ENCODE peak calls at places on chromosomes 13 and 19, in eight cellular contexts. One of them, this sample, is unnamed.

GRCh38 chr13:99275093-99275469 is 16.9 kb upstream of the GPR18 start:
- DNase-seq in ovary: no peak
- DNase-seq in stomach: no peak
- DNase-seq in colonic mucosa: no peak
- DNase-seq in fibroblast of lung: peak
- DNase-seq in psoas muscle: no peak
- DNase-seq in GM12878: no peak
- DNase-seq in ascending aorta: no peak
- DNase-seq in this sample: peak

GRCh38 chr13:77028202-77028601 is 1.2 kb upstream of the FBXL3 start:
- DNase-seq in ovary: peak
- DNase-seq in stomach: no peak
- DNase-seq in colonic mucosa: no peak
- DNase-seq in fibroblast of lung: peak
- DNase-seq in psoas muscle: no peak
- DNase-seq in GM12878: no peak
- DNase-seq in ascending aorta: peak
- DNase-seq in this sample: no peak

GRCh38 chr19:40807147-40808020 is 8.4 kb downstream of the EGLN2 start:
- DNase-seq in ovary: no peak
- DNase-seq in stomach: no peak
- DNase-seq in colonic mucosa: peak
- DNase-seq in fibroblast of lung: no peak
- DNase-seq in psoas muscle: no peak
- DNase-seq in GM12878: no peak
- DNase-seq in ascending aorta: no peak
- DNase-seq in this sample: peak

GRCh38 chr13:113220877-113221276 is 11.5 kb downstream of the CUL4A start:
- DNase-seq in ovary: no peak
- DNase-seq in stomach: no peak
- DNase-seq in colonic mucosa: no peak
- DNase-seq in fibroblast of lung: peak
- DNase-seq in psoas muscle: no peak
- DNase-seq in GM12878: no peak
- DNase-seq in ascending aorta: no peak
- DNase-seq in this sample: no peak

GRCh38 chr19:33310606-33311325 is 8.4 kb upstream of the CEBPA start:
- DNase-seq in ovary: no peak
- DNase-seq in stomach: peak
- DNase-seq in colonic mucosa: peak
- DNase-seq in fibroblast of lung: no peak
- DNase-seq in psoas muscle: no peak
- DNase-seq in GM12878: no peak
- DNase-seq in ascending aorta: no peak
- DNase-seq in this sample: no peak

GRCh38 chr13:58955546-58956385 is 1208.0 kb downstream of the DIAPH3 start:
- DNase-seq in ovary: no peak
- DNase-seq in stomach: no peak
- DNase-seq in colonic mucosa: no peak
- DNase-seq in fibroblast of lung: no peak
- DNase-seq in psoas muscle: no peak
- DNase-seq in GM12878: peak
- DNase-seq in ascending aorta: no peak
- DNase-seq in this sample: no peak

GRCh38 chr19:40284501-40285352 is at the start of gene AKT2:
- DNase-seq in ovary: peak
- DNase-seq in stomach: no peak
- DNase-seq in colonic mucosa: no peak
- DNase-seq in fibroblast of lung: peak
- DNase-seq in psoas muscle: peak
- DNase-seq in GM12878: peak
- DNase-seq in ascending aorta: no peak
- DNase-seq in this sample: no peak

GRCh38 chr19:1774999-1775772 is 21.9 kb downstream of the ONECUT3 start:
- DNase-seq in ovary: no peak
- DNase-seq in stomach: no peak
- DNase-seq in colonic mucosa: no peak
- DNase-seq in fibroblast of lung: no peak
- DNase-seq in psoas muscle: no peak
- DNase-seq in GM12878: no peak
- DNase-seq in ascending aorta: no peak
- DNase-seq in this sample: no peak

GRCh38 chr13:66405908-66406802 is 824.0 kb downstream of the PCDH9 start:
- DNase-seq in ovary: no peak
- DNase-seq in stomach: no peak
- DNase-seq in colonic mucosa: no peak
- DNase-seq in fibroblast of lung: peak
- DNase-seq in psoas muscle: no peak
- DNase-seq in GM12878: no peak
- DNase-seq in ascending aorta: no peak
- DNase-seq in this sample: peak

GRCh38 chr13:35144496-35144895 is 202.4 kb downstream of the NBEA start:
- DNase-seq in ovary: no peak
- DNase-seq in stomach: no peak
- DNase-seq in colonic mucosa: no peak
- DNase-seq in fibroblast of lung: peak
- DNase-seq in psoas muscle: no peak
- DNase-seq in GM12878: no peak
- DNase-seq in ascending aorta: no peak
- DNase-seq in this sample: peak

GRCh38 chr19:35404879-35405622 is 34.2 kb downstream of the GPR42 start:
- DNase-seq in ovary: no peak
- DNase-seq in stomach: peak
- DNase-seq in colonic mucosa: no peak
- DNase-seq in fibroblast of lung: peak
- DNase-seq in psoas muscle: peak
- DNase-seq in GM12878: peak
- DNase-seq in ascending aorta: no peak
- DNase-seq in this sample: peak

GRCh38 chr19:32123355-32123940 is 222.0 kb upstream of the ZNF507 start:
- DNase-seq in ovary: no peak
- DNase-seq in stomach: no peak
- DNase-seq in colonic mucosa: no peak
- DNase-seq in fibroblast of lung: no peak
- DNase-seq in psoas muscle: no peak
- DNase-seq in GM12878: no peak
- DNase-seq in ascending aorta: no peak
- DNase-seq in this sample: no peak

GRCh38 chr13:106100261-106100919 is 435.1 kb downstream of the EFNB2 start:
- DNase-seq in ovary: no peak
- DNase-seq in stomach: peak
- DNase-seq in colonic mucosa: peak
- DNase-seq in fibroblast of lung: no peak
- DNase-seq in psoas muscle: no peak
- DNase-seq in GM12878: no peak
- DNase-seq in ascending aorta: no peak
- DNase-seq in this sample: peak

GRCh38 chr19:21750586-21751128 is 16.7 kb downstream of the ZNF100 start:
- DNase-seq in ovary: peak
- DNase-seq in stomach: no peak
- DNase-seq in colonic mucosa: no peak
- DNase-seq in fibroblast of lung: no peak
- DNase-seq in psoas muscle: no peak
- DNase-seq in GM12878: no peak
- DNase-seq in ascending aorta: no peak
- DNase-seq in this sample: no peak

GRCh38 chr19:56217039-56217949 is 15.2 kb downstream of the ZSCAN5C start:
- DNase-seq in ovary: no peak
- DNase-seq in stomach: no peak
- DNase-seq in colonic mucosa: no peak
- DNase-seq in fibroblast of lung: peak
- DNase-seq in psoas muscle: no peak
- DNase-seq in GM12878: no peak
- DNase-seq in ascending aorta: no peak
- DNase-seq in this sample: no peak

GRCh38 chr13:113754691-113755090 is 4.3 kb upstream of the TMEM255B start:
- DNase-seq in ovary: no peak
- DNase-seq in stomach: no peak
- DNase-seq in colonic mucosa: no peak
- DNase-seq in fibroblast of lung: no peak
- DNase-seq in psoas muscle: no peak
- DNase-seq in GM12878: no peak
- DNase-seq in ascending aorta: no peak
- DNase-seq in this sample: no peak

GRCh38 chr13:28716511-28716910 is 2.3 kb downstream of the SLC46A3 start:
- DNase-seq in ovary: peak
- DNase-seq in stomach: no peak
- DNase-seq in colonic mucosa: peak
- DNase-seq in fibroblast of lung: peak
- DNase-seq in psoas muscle: peak
- DNase-seq in GM12878: no peak
- DNase-seq in ascending aorta: peak
- DNase-seq in this sample: peak
- TF ChIP-seq CTCF in ovary: no peak
- TF ChIP-seq CTCF in stomach: no peak
- TF ChIP-seq CTCF in colonic mucosa: no peak
- TF ChIP-seq CTCF in fibroblast of lung: no peak
- TF ChIP-seq CTCF in psoas muscle: no peak
- TF ChIP-seq CTCF in GM12878: no peak
- TF ChIP-seq CTCF in ascending aorta: no peak
- TF ChIP-seq CTCF in this sample: no peak

GRCh38 chr19:54448037-54448773 is 794 bp upstream of the LENG8 start:
- DNase-seq in ovary: peak
- DNase-seq in stomach: no peak
- DNase-seq in colonic mucosa: peak
- DNase-seq in fibroblast of lung: peak
- DNase-seq in psoas muscle: peak
- DNase-seq in GM12878: no peak
- DNase-seq in ascending aorta: peak
- DNase-seq in this sample: peak
- TF ChIP-seq CTCF in ovary: no peak
- TF ChIP-seq CTCF in stomach: no peak
- TF ChIP-seq CTCF in colonic mucosa: no peak
- TF ChIP-seq CTCF in fibroblast of lung: no peak
- TF ChIP-seq CTCF in psoas muscle: no peak
- TF ChIP-seq CTCF in GM12878: no peak
- TF ChIP-seq CTCF in ascending aorta: no peak
- TF ChIP-seq CTCF in this sample: no peak

GRCh38 chr13:28657784-28658538 is 969 bp upstream of the POMP start:
- DNase-seq in ovary: no peak
- DNase-seq in stomach: no peak
- DNase-seq in colonic mucosa: no peak
- DNase-seq in fibroblast of lung: peak
- DNase-seq in psoas muscle: no peak
- DNase-seq in GM12878: peak
- DNase-seq in ascending aorta: no peak
- DNase-seq in this sample: no peak
- TF ChIP-seq CTCF in ovary: no peak
- TF ChIP-seq CTCF in stomach: no peak
- TF ChIP-seq CTCF in colonic mucosa: no peak
- TF ChIP-seq CTCF in fibroblast of lung: no peak
- TF ChIP-seq CTCF in psoas muscle: no peak
- TF ChIP-seq CTCF in GM12878: peak
- TF ChIP-seq CTCF in ascending aorta: no peak
- TF ChIP-seq CTCF in this sample: no peak

GRCh38 chr13:109275848-109276247 is 510.5 kb downstream of the IRS2 start:
- DNase-seq in ovary: no peak
- DNase-seq in stomach: no peak
- DNase-seq in colonic mucosa: no peak
- DNase-seq in fibroblast of lung: peak
- DNase-seq in psoas muscle: no peak
- DNase-seq in GM12878: no peak
- DNase-seq in ascending aorta: no peak
- DNase-seq in this sample: peak
- TF ChIP-seq CTCF in ovary: no peak
- TF ChIP-seq CTCF in stomach: peak
- TF ChIP-seq CTCF in colonic mucosa: peak
- TF ChIP-seq CTCF in fibroblast of lung: no peak
- TF ChIP-seq CTCF in psoas muscle: no peak
- TF ChIP-seq CTCF in GM12878: no peak
- TF ChIP-seq CTCF in ascending aorta: peak
- TF ChIP-seq CTCF in this sample: no peak

DNA sequence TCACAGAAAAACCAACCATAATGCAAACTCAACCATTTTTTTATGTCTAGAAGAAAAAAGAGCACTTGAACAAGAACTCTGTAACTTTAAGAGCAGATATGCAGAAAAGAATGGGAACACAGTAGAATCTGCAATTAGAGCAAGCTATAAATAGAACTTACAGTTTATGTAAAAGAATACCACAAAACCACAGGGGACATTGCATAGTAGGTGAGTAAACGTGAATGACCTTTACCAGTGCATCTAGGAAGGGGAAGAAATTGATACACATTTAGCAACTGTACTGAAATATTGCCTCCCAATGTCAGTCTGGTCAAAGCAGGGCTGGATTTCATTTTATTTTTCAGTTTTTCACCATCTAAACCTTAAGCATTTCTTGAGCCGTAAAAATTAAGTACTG is 242.2 kb upstream of the EDNRB start:
- DNase-seq in ovary: no peak
- DNase-seq in stomach: no peak
- DNase-seq in colonic mucosa: no peak
- DNase-seq in fibroblast of lung: peak
- DNase-seq in psoas muscle: no peak
- DNase-seq in GM12878: no peak
- DNase-seq in ascending aorta: no peak
- DNase-seq in this sample: peak
- TF ChIP-seq CTCF in ovary: no peak
- TF ChIP-seq CTCF in stomach: no peak
- TF ChIP-seq CTCF in colonic mucosa: no peak
- TF ChIP-seq CTCF in fibroblast of lung: no peak
- TF ChIP-seq CTCF in psoas muscle: no peak
- TF ChIP-seq CTCF in GM12878: no peak
- TF ChIP-seq CTCF in ascending aorta: no peak
- TF ChIP-seq CTCF in this sample: no peak

DNA sequence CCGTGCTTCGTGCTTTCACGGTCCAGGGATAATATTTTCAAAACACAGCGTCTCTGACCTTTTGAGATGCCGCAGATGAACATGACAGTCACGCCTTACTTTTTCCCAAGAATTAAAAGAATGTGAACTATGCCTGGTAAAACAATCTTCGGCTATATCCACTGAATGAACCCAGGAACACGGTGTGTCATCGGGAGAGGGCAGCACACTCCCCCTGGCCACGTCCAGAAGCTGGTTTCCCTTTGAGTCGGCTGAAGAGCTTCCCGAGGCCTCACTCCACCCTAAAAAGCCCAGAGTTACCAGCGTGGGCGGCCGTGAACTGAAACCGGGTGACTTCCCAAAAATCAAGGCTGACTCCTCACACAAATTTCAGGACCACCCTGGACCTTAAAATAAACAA is 22.9 kb upstream of the SHISA2 start:
- DNase-seq in ovary: no peak
- DNase-seq in stomach: no peak
- DNase-seq in colonic mucosa: no peak
- DNase-seq in fibroblast of lung: peak
- DNase-seq in psoas muscle: no peak
- DNase-seq in GM12878: no peak
- DNase-seq in ascending aorta: no peak
- DNase-seq in this sample: peak
- TF ChIP-seq CTCF in ovary: no peak
- TF ChIP-seq CTCF in stomach: no peak
- TF ChIP-seq CTCF in colonic mucosa: no peak
- TF ChIP-seq CTCF in fibroblast of lung: no peak
- TF ChIP-seq CTCF in psoas muscle: no peak
- TF ChIP-seq CTCF in GM12878: no peak
- TF ChIP-seq CTCF in ascending aorta: no peak
- TF ChIP-seq CTCF in this sample: peak

GRCh38 chr13:50275392-50276063 is 260.3 kb downstream of the KCNRG start:
- DNase-seq in ovary: no peak
- DNase-seq in stomach: no peak
- DNase-seq in colonic mucosa: no peak
- DNase-seq in fibroblast of lung: no peak
- DNase-seq in psoas muscle: no peak
- DNase-seq in GM12878: no peak
- DNase-seq in ascending aorta: no peak
- DNase-seq in this sample: peak
- TF ChIP-seq CTCF in ovary: no peak
- TF ChIP-seq CTCF in stomach: no peak
- TF ChIP-seq CTCF in colonic mucosa: no peak
- TF ChIP-seq CTCF in fibroblast of lung: no peak
- TF ChIP-seq CTCF in psoas muscle: no peak
- TF ChIP-seq CTCF in GM12878: no peak
- TF ChIP-seq CTCF in ascending aorta: no peak
- TF ChIP-seq CTCF in this sample: no peak

GRCh38 chr13:80030491-80030890 is 310.4 kb downstream of the SPRY2 start:
- DNase-seq in ovary: no peak
- DNase-seq in stomach: no peak
- DNase-seq in colonic mucosa: peak
- DNase-seq in fibroblast of lung: no peak
- DNase-seq in psoas muscle: no peak
- DNase-seq in GM12878: no peak
- DNase-seq in ascending aorta: no peak
- DNase-seq in this sample: peak
- TF ChIP-seq CTCF in ovary: no peak
- TF ChIP-seq CTCF in stomach: no peak
- TF ChIP-seq CTCF in colonic mucosa: peak
- TF ChIP-seq CTCF in fibroblast of lung: no peak
- TF ChIP-seq CTCF in psoas muscle: peak
- TF ChIP-seq CTCF in GM12878: no peak
- TF ChIP-seq CTCF in ascending aorta: peak
- TF ChIP-seq CTCF in this sample: peak